ENCODE peak calls at places on chromosomes 1 and 21, in four cellular contexts. O, E, P and I are unnamed samples.

GRCh38 chr21:41630249-41630648 is 122.3 kb upstream of the TMPRSS2 start:
- DNase-seq in O (peak; percentile 100), E (no peak), P (peak; percentile 86), I (no peak)

GRCh38 chr1:3535732-3536131 is 75.6 kb downstream of the MEGF6 start:
- DNase-seq in O (no peak), E (no peak), P (no peak), I (no peak)

GRCh38 chr21:42684109-42684916 is 30.9 kb downstream of the PDE9A start:
- DNase-seq in O (no peak), E (peak; percentile 92), P (no peak), I (no peak)

GRCh38 chr1:156121441-156121840 is 6.9 kb downstream of the LMNA start:
- DNase-seq in O (no peak), E (no peak), P (no peak), I (no peak)

GRCh38 chr21:46161180-46161799 is 5.9 kb upstream of the FTCD start:
- DNase-seq in O (no peak), E (no peak), P (no peak), I (no peak)

GRCh38 chr1:232904131-232904530 is 46.3 kb upstream of the NTPCR start:
- DNase-seq in O (no peak), E (no peak), P (no peak), I (no peak)

GRCh38 chr1:210448293-210448892 is 119.7 kb downstream of the HHAT start:
- DNase-seq in O (peak; percentile 69), E (peak; percentile 39), P (peak; percentile 33), I (peak; percentile 28)

GRCh38 chr1:204643503-204643902 is 42.0 kb downstream of the LRRN2 start:
- DNase-seq in O (no peak), E (no peak), P (no peak), I (no peak)

GRCh38 chr1:109926662-109927300 is 16.1 kb downstream of the CSF1 start:
- DNase-seq in O (peak; percentile 91), E (no peak), P (no peak), I (no peak)

GRCh38 chr21:28447453-28447852 is 545.2 kb downstream of the LTN1 start:
- DNase-seq in O (peak; percentile 68), E (no peak), P (no peak), I (no peak)

GRCh38 chr1:3530086-3530930 is 75.8 kb downstream of the ARHGEF16 start:
- DNase-seq in O (no peak), E (no peak), P (no peak), I (no peak)

GRCh38 chr21:45390831-45391742 is 13.9 kb upstream of the COL18A1 start:
- DNase-seq in O (no peak), E (no peak), P (no peak), I (no peak)

GRCh38 chr1:185074307-185074706 is 28.9 kb downstream of the RNF2 start:
- DNase-seq in O (peak; percentile 49), E (no peak), P (no peak), I (no peak)

GRCh38 chr1:93605812-93606512 is 75.7 kb downstream of the BCAR3 start:
- DNase-seq in O (peak; percentile 97), E (no peak), P (no peak), I (no peak)

DNA sequence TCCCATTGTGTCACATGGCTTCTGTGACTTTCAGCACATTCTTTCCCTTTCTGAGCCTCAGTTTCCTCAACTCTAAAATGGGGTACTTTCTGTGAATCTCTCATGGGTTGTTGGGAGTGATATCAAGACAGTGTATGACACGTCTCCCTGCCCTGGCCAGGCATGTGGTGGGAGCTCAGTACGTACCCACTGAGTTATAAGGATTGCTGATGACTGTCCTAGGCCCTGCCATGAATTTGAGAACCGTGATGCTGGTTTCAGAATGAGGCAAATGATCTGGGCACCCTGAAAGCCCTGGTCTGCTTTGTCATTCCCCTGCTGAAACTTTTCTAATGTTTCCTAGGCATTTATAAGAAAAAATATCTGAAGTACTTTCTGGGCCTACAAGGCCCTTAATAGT is 3.6 kb downstream of the ZNF362 start:
- DNase-seq in O (no peak), E (no peak), P (no peak), I (no peak)
- H3K9ac ChIP-seq in O (no peak overlapping the region), E (no peak overlapping the region), P (no peak overlapping the region), I (no peak overlapping the region)

GRCh38 chr1:38475624-38476005 is 384.0 kb downstream of the RRAGC start:
- DNase-seq in O (no peak), E (no peak), P (no peak), I (no peak)
- H3K9ac ChIP-seq in O (no peak overlapping the region), E (no peak overlapping the region), P (no peak overlapping the region), I (no peak overlapping the region)

DNA sequence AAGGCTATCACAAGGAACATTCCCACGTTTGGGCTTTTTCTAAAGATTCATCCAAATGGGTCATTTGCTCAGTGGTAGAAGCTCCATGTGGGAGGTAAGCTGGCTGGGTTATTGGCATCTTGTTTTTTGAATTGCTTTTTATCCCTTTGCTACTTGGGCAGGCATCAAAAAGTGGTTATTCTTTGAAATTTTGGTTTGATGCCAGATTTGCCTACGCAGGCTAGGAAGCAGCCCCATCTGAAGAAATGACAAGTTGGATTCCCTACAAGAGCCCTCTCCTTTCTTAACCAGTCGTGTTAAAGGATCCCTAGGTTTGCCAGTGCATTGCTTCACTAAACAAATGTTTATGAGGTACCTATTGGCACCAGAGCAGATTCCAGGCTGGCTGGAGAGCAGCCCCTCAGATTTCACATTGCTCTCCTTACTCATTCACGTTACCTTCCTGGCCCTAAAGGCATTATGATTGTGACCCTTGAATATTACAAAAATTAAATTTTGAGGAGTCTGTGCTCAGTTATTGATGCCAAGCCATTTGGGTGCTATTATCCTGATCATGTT is 38.8 kb downstream of the ARID1A start:
- DNase-seq in O (no peak), E (no peak), P (no peak), I (no peak)
- H3K9ac ChIP-seq in O (no peak overlapping the region), E (no peak overlapping the region), P (no peak overlapping the region), I (no peak overlapping the region)

GRCh38 chr1:15935056-15935950 is 40.6 kb downstream of the ZBTB17 start:
- DNase-seq in O (no peak), E (no peak), P (no peak), I (no peak)
- H3K9ac ChIP-seq in O (no peak overlapping the region), E (no peak overlapping the region), P (no peak overlapping the region), I (no peak overlapping the region)